ENCODE peak calls at places on chromosomes 5 and 9, in eight cellular contexts. W is mucosa of descending colon, Y is OCI-LY7, T is nephron progenitor cell, Z is RWPE1, Q is cardiac muscle cell, J is DND-41, N is NB4. A is an unnamed sample.

GRCh38 chr5:158119852-158120708 is 261.1 kb upstream of the CLINT1 start:
- DNase-seq in W (no peak), Y (no peak), T (no peak), Z (no peak), Q (no peak), J (peak), N (no peak), A (no peak)

GRCh38 chr9:83526221-83526620 is 12.0 kb downstream of the FRMD3 start:
- DNase-seq in W (no peak), Y (no peak), T (no peak), Z (no peak), Q (no peak), J (no peak), N (no peak), A (no peak)

GRCh38 chr9:79152306-79152705 is 419.5 kb upstream of the TLE4 start:
- DNase-seq in W (no peak), Y (no peak), T (no peak), Z (no peak), Q (no peak), J (no peak), N (no peak), A (no peak)

GRCh38 chr9:13141629-13142028 is 137.9 kb downstream of the MPDZ start:
- DNase-seq in W (no peak), Y (no peak), T (no peak), Z (no peak), Q (no peak), J (no peak), N (no peak), A (no peak)

GRCh38 chr5:114055318-114055788 is 306.5 kb upstream of the KCNN2 start:
- DNase-seq in W (peak), Y (no peak), T (peak), Z (no peak), Q (peak), J (no peak), N (no peak), A (no peak)

GRCh38 chr5:87233122-87233521 is 34.6 kb upstream of the RASA1 start:
- DNase-seq in W (no peak), Y (no peak), T (no peak), Z (no peak), Q (no peak), J (no peak), N (peak), A (no peak)

GRCh38 chr5:170971-171800 is 20.1 kb upstream of the LRRC14B start:
- DNase-seq in W (no peak), Y (no peak), T (peak), Z (no peak), Q (no peak), J (no peak), N (no peak), A (no peak)

GRCh38 chr5:176822426-176823075 is 12.2 kb downstream of the UNC5A start:
- DNase-seq in W (no peak), Y (no peak), T (no peak), Z (no peak), Q (no peak), J (no peak), N (no peak), A (no peak)

GRCh38 chr5:153960269-153961215 is 78.2 kb downstream of the FAM114A2 start:
- DNase-seq in W (no peak), Y (no peak), T (peak), Z (no peak), Q (no peak), J (peak), N (peak), A (no peak)

GRCh38 chr5:136047858-136048257 is 19.1 kb downstream of the TGFBI start:
- DNase-seq in W (no peak), Y (no peak), T (no peak), Z (no peak), Q (no peak), J (no peak), N (peak), A (no peak)

GRCh38 chr5:154238776-154239481 is 48.4 kb downstream of the GALNT10 start:
- DNase-seq in W (no peak), Y (peak), T (no peak), Z (no peak), Q (no peak), J (no peak), N (peak), A (peak)

GRCh38 chr9:110994771-110995241 is 43.5 kb downstream of the LPAR1 start:
- DNase-seq in W (no peak), Y (no peak), T (no peak), Z (no peak), Q (no peak), J (no peak), N (no peak), A (no peak)

GRCh38 chr9:33818167-33818831 is 1.3 kb downstream of the UBE2R2 start:
- DNase-seq in W (no peak), Y (peak), T (no peak), Z (no peak), Q (no peak), J (peak), N (peak), A (peak)

GRCh38 chr5:68251804-68252648 is 36.5 kb downstream of the PIK3R1 start:
- DNase-seq in W (no peak), Y (no peak), T (no peak), Z (peak), Q (no peak), J (no peak), N (no peak), A (no peak)

GRCh38 chr5:176490291-176490690 is 42.1 kb downstream of the FAF2 start:
- DNase-seq in W (no peak), Y (no peak), T (no peak), Z (peak), Q (no peak), J (no peak), N (no peak), A (no peak)

GRCh38 chr9:118578467-118578866 is 790.8 kb downstream of the BRINP1 start:
- DNase-seq in W (no peak), Y (no peak), T (no peak), Z (peak), Q (no peak), J (no peak), N (no peak), A (no peak)

GRCh38 chr9:132946624-132947295 is 2.3 kb upstream of the TSC1 start:
- DNase-seq in W (no peak), Y (no peak), T (peak), Z (peak), Q (peak), J (no peak), N (no peak), A (no peak)

GRCh38 chr9:2126331-2126789 is 111.2 kb downstream of the SMARCA2 start:
- DNase-seq in W (no peak), Y (no peak), T (no peak), Z (no peak), Q (no peak), J (no peak), N (no peak), A (no peak)

GRCh38 chr5:112742424-112742823 is 4.7 kb downstream of the APC start:
- DNase-seq in W (no peak), Y (no peak), T (no peak), Z (no peak), Q (no peak), J (no peak), N (peak), A (no peak)

GRCh38 chr9:107637421-107638420 is 148.2 kb upstream of the KLF4 start:
- DNase-seq in W (peak), Y (no peak), T (peak), Z (peak), Q (peak), J (no peak), N (peak), A (peak)

GRCh38 chr5:113147537-113147936 is 170.9 kb downstream of the DCP2 start:
- DNase-seq in W (no peak), Y (no peak), T (no peak), Z (no peak), Q (no peak), J (no peak), N (no peak), A (no peak)

GRCh38 chr9:80650964-80651555 is 1038.3 kb downstream of the TLE1 start:
- DNase-seq in W (no peak), Y (no peak), T (no peak), Z (no peak), Q (no peak), J (no peak), N (no peak), A (no peak)

GRCh38 chr9:116490321-116490720 is 196.8 kb upstream of the TRIM32 start:
- DNase-seq in W (no peak), Y (no peak), T (no peak), Z (no peak), Q (no peak), J (no peak), N (no peak), A (no peak)

GRCh38 chr9:91718071-91718470 is 232.0 kb downstream of the ROR2 start:
- DNase-seq in W (no peak), Y (no peak), T (no peak), Z (no peak), Q (no peak), J (no peak), N (no peak), A (no peak)

GRCh38 chr5:181164076-181164952 is 16.9 kb downstream of the OR2V2 start:
- DNase-seq in W (no peak), Y (no peak), T (peak), Z (no peak), Q (no peak), J (no peak), N (peak), A (no peak)

GRCh38 chr9:15882328-15882727 is 329.5 kb downstream of the CCDC171 start:
- DNase-seq in W (no peak), Y (no peak), T (no peak), Z (no peak), Q (no peak), J (no peak), N (no peak), A (no peak)

GRCh38 chr9:83622814-83623633 is at the start of gene IDNK:
- DNase-seq in W (peak), Y (peak), T (peak), Z (peak), Q (peak), J (peak), N (peak), A (peak)

GRCh38 chr5:133694181-133694831 is 82.0 kb upstream of the FSTL4 start:
- DNase-seq in W (no peak), Y (no peak), T (no peak), Z (no peak), Q (no peak), J (peak), N (no peak), A (no peak)

GRCh38 chr9:98964201-98964600 is 20.5 kb downstream of the COL15A1 start:
- DNase-seq in W (no peak), Y (no peak), T (no peak), Z (no peak), Q (no peak), J (no peak), N (no peak), A (no peak)

GRCh38 chr9:97382099-97382718 is 29.7 kb upstream of the TDRD7 start:
- DNase-seq in W (no peak), Y (no peak), T (no peak), Z (no peak), Q (no peak), J (no peak), N (no peak), A (no peak)

GRCh38 chr5:16784088-16784487 is 152.0 kb downstream of the MYO10 start:
- DNase-seq in W (no peak), Y (no peak), T (no peak), Z (no peak), Q (no peak), J (no peak), N (no peak), A (no peak)

GRCh38 chr9:21473236-21473635 is 8.9 kb downstream of the IFNE start:
- DNase-seq in W (no peak), Y (no peak), T (no peak), Z (no peak), Q (no peak), J (no peak), N (no peak), A (no peak)

GRCh38 chr9:116365056-116365471 is 211.5 kb downstream of the PAPPA start:
- DNase-seq in W (peak), Y (no peak), T (no peak), Z (peak), Q (no peak), J (no peak), N (no peak), A (no peak)

GRCh38 chr5:80204808-80205614 is 50.8 kb downstream of the SERINC5 start:
- DNase-seq in W (no peak), Y (peak), T (no peak), Z (no peak), Q (peak), J (no peak), N (peak), A (no peak)

GRCh38 chr5:54217826-54218503 is 92.4 kb downstream of the ARL15 start:
- DNase-seq in W (no peak), Y (peak), T (peak), Z (peak), Q (peak), J (peak), N (peak), A (peak)
- TF ChIP-seq CTCF in W (peak), Y (peak), T (peak), Z (peak), Q (peak), J (peak), N (peak), A (peak)

GRCh38 chr9:71213633-71214032 is 92.2 kb upstream of the TRPM3 start:
- DNase-seq in W (no peak), Y (no peak), T (no peak), Z (no peak), Q (no peak), J (no peak), N (no peak), A (no peak)

GRCh38 chr9:71209890-71210289 is 88.5 kb upstream of the TRPM3 start:
- DNase-seq in W (no peak), Y (no peak), T (no peak), Z (no peak), Q (no peak), J (no peak), N (peak), A (no peak)

GRCh38 chr9:71210326-71210725 is 88.9 kb upstream of the TRPM3 start:
- DNase-seq in W (no peak), Y (no peak), T (no peak), Z (no peak), Q (no peak), J (no peak), N (no peak), A (no peak)
- TF ChIP-seq CTCF in W (no peak), Y (no peak), T (no peak), Z (no peak), Q (no peak), J (no peak), N (no peak), A (no peak)

GRCh38 chr5:98839469-98840383 is 66.3 kb downstream of the RGMB start:
- DNase-seq in W (peak), Y (peak), T (no peak), Z (no peak), Q (no peak), J (no peak), N (peak), A (peak)
- TF ChIP-seq CTCF in W (no peak), Y (peak), T (no peak), Z (peak), Q (peak), J (peak), N (no peak), A (no peak)

DNA sequence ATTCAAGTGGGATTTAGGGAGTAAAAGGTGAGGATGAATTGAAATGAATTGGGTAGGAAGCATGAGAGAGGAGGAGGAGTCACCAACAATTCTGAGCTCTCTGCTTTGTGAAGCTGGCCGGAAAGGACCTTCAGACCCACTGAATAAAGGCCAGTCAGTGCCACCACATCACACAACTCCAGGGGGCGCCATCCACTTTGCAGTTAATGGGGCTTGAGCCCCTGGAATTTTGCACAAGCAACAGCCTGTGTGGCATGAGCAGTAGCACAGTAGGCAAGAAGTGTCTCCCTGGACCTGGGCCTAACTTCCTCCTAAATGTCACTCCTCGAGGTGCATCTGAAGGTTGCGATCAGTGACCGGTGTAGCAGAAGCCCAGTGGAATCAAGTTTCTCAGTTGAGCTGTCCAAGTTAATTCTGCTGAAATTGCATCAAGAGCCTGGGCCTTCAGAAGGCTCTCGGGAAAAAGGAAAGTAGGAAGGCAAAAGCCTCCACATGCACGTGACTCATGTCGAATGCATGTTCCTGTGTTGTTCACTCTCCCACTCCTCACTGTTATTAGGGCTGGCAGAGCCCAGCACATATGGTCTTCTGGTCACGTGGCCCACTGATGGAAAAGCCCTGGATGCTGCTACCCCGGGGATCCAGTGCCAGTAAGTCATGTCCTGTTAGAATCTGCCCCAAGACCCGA is 27.8 kb upstream of the GLIS3 start:
- DNase-seq in W (no peak), Y (no peak), T (no peak), Z (no peak), Q (no peak), J (no peak), N (peak), A (no peak)
- TF ChIP-seq CTCF in W (no peak), Y (peak), T (no peak), Z (no peak), Q (no peak), J (peak), N (peak), A (no peak)

GRCh38 chr9:104826911-104827310 is 63.0 kb downstream of the NIPSNAP3B start:
- DNase-seq in W (no peak), Y (no peak), T (no peak), Z (no peak), Q (no peak), J (no peak), N (no peak), A (no peak)

GRCh38 chr9:104835163-104835562 is 71.2 kb downstream of the NIPSNAP3B start:
- DNase-seq in W (no peak), Y (no peak), T (no peak), Z (no peak), Q (no peak), J (no peak), N (peak), A (no peak)

GRCh38 chr9:104836235-104836634 is 72.3 kb downstream of the NIPSNAP3B start:
- DNase-seq in W (no peak), Y (peak), T (no peak), Z (no peak), Q (peak), J (no peak), N (peak), A (no peak)

GRCh38 chr9:104833701-104834100 is 69.8 kb downstream of the NIPSNAP3B start:
- DNase-seq in W (no peak), Y (no peak), T (no peak), Z (no peak), Q (no peak), J (no peak), N (no peak), A (no peak)

DNA sequence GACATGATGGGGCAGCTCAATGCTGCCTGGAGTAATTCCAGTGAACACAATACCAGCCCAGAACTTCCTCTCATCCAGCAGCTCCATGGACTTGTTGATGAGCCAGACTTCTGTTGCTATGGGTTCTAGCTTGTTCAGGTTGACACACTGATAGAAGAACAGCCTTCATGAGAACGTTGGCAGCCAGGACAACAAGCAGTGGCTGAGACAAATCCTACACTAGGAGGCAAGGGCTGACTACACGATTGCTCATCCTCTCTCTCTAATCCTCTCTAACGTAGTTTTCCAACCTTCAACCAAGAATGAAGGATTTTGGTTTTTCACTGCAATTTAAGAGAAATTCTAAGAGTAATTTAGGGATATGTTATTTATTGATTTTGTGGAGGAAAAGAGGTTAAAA is 67.8 kb downstream of the NIPSNAP3B start:
- DNase-seq in W (no peak), Y (no peak), T (no peak), Z (peak), Q (no peak), J (no peak), N (no peak), A (no peak)
- TF ChIP-seq CTCF in W (no peak), Y (no peak), T (no peak), Z (no peak), Q (no peak), J (no peak), N (no peak), A (no peak)

GRCh38 chr9:129945314-129945713 is 97.7 kb downstream of the FNBP1 start:
- DNase-seq in W (no peak), Y (no peak), T (no peak), Z (no peak), Q (no peak), J (no peak), N (peak), A (no peak)

GRCh38 chr9:129946596-129946995 is 96.4 kb downstream of the FNBP1 start:
- DNase-seq in W (no peak), Y (no peak), T (no peak), Z (no peak), Q (no peak), J (no peak), N (peak), A (no peak)

GRCh38 chr9:129939426-129939825 is 103.6 kb downstream of the FNBP1 start:
- DNase-seq in W (no peak), Y (no peak), T (no peak), Z (no peak), Q (no peak), J (no peak), N (no peak), A (no peak)

GRCh38 chr9:129949821-129950220 is 93.2 kb downstream of the FNBP1 start:
- DNase-seq in W (no peak), Y (no peak), T (no peak), Z (no peak), Q (no peak), J (no peak), N (no peak), A (no peak)

GRCh38 chr9:129944501-129945116 is 98.4 kb downstream of the FNBP1 start:
- DNase-seq in W (no peak), Y (peak), T (no peak), Z (no peak), Q (no peak), J (no peak), N (peak), A (no peak)
- TF ChIP-seq CTCF in W (no peak), Y (no peak), T (no peak), Z (no peak), Q (no peak), J (no peak), N (no peak), A (no peak)

DNA sequence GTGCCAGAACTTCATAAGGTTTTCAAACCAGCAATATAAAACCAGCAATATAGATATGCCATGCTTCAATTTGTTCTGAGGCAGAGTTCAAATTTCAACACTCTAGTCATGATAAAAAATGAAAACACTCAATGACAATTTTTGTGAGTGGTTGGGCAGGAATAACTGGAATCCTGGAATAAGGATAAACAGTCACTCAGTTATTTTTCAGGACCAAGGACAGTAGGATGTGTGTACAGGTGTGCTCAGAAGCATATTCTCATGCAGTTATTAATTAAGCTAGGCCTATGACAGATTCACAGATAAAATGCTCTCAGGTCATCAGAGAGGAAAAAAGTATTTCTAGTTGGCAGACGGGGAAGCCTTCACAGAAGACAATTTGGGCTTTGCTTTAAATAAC is 117.3 kb upstream of the PPP2R2B start:
- DNase-seq in W (no peak), Y (no peak), T (no peak), Z (no peak), Q (peak), J (no peak), N (no peak), A (no peak)
- TF ChIP-seq CTCF in W (no peak), Y (no peak), T (no peak), Z (no peak), Q (no peak), J (no peak), N (no peak), A (no peak)

A was measured in GM13976.